ENCODE peak calls at places on chromosomes 7 and 10, in four cellular contexts. One of them, this sample, is unnamed.

GRCh38 chr10:80526742-80527141 is 11.0 kb upstream of the SH2D4B start:
- DNase-seq in fibroblast of pulmonary artery: no peak
- DNase-seq in dorsolateral prefrontal cortex: no peak
- DNase-seq in WERI-Rb-1: no peak
- DNase-seq in this sample: no peak

GRCh38 chr7:76048668-76048988 is 722 bp downstream of the MDH2 start:
- DNase-seq in WERI-Rb-1: peak; percentile 49
- DNase-seq in dorsolateral prefrontal cortex: no peak
- DNase-seq in fibroblast of pulmonary artery: no peak
- DNase-seq in this sample: no peak

GRCh38 chr10:74081192-74081803 is 69.3 kb downstream of the AP3M1 start:
- DNase-seq in WERI-Rb-1: peak; percentile 57
- DNase-seq in fibroblast of pulmonary artery: peak; percentile 75
- DNase-seq in dorsolateral prefrontal cortex: no peak
- DNase-seq in this sample: no peak

GRCh38 chr10:131901181-131901829 is 497 bp downstream of the PPP2R2D start:
- DNase-seq in WERI-Rb-1: no peak
- DNase-seq in fibroblast of pulmonary artery: peak; percentile 18
- DNase-seq in dorsolateral prefrontal cortex: peak; percentile 29
- DNase-seq in this sample: peak; percentile 77

GRCh38 chr7:130384371-130384801 is 4.1 kb downstream of the CPA1 start:
- DNase-seq in dorsolateral prefrontal cortex: no peak
- DNase-seq in fibroblast of pulmonary artery: no peak
- DNase-seq in WERI-Rb-1: no peak
- DNase-seq in this sample: no peak

GRCh38 chr10:12252882-12253546 is 57.0 kb downstream of the CDC123 start:
- DNase-seq in fibroblast of pulmonary artery: no peak
- DNase-seq in dorsolateral prefrontal cortex: no peak
- DNase-seq in WERI-Rb-1: peak; percentile 7
- DNase-seq in this sample: no peak

GRCh38 chr10:71486465-71487114 is 89.9 kb downstream of the CDH23 start:
- DNase-seq in dorsolateral prefrontal cortex: peak; percentile 49
- DNase-seq in WERI-Rb-1: peak; percentile 86
- DNase-seq in fibroblast of pulmonary artery: peak; percentile 47
- DNase-seq in this sample: no peak

GRCh38 chr7:134651991-134652390 is 5.3 kb downstream of the BPGM start:
- DNase-seq in dorsolateral prefrontal cortex: no peak
- DNase-seq in fibroblast of pulmonary artery: peak; percentile 28
- DNase-seq in WERI-Rb-1: no peak
- DNase-seq in this sample: no peak

GRCh38 chr7:75928600-75928939 is 13.6 kb downstream of the POR start:
- DNase-seq in WERI-Rb-1: no peak
- DNase-seq in dorsolateral prefrontal cortex: no peak
- DNase-seq in fibroblast of pulmonary artery: no peak
- DNase-seq in this sample: peak; percentile 31

GRCh38 chr10:120480848-120481247 is 23.8 kb downstream of the PLPP4 start:
- DNase-seq in WERI-Rb-1: peak; percentile 32
- DNase-seq in fibroblast of pulmonary artery: no peak
- DNase-seq in dorsolateral prefrontal cortex: no peak
- DNase-seq in this sample: no peak

GRCh38 chr10:49446031-49446430 is 50.1 kb upstream of the DRGX start:
- DNase-seq in fibroblast of pulmonary artery: peak; percentile 42
- DNase-seq in dorsolateral prefrontal cortex: no peak
- DNase-seq in WERI-Rb-1: no peak
- DNase-seq in this sample: no peak

GRCh38 chr10:79310911-79311573 is 36.2 kb upstream of the PPIF start:
- DNase-seq in fibroblast of pulmonary artery: no peak
- DNase-seq in dorsolateral prefrontal cortex: no peak
- DNase-seq in WERI-Rb-1: no peak
- DNase-seq in this sample: no peak

GRCh38 chr7:63072806-63073205 is 925.8 kb upstream of the ZNF722 start:
- DNase-seq in fibroblast of pulmonary artery: no peak
- DNase-seq in WERI-Rb-1: no peak
- DNase-seq in dorsolateral prefrontal cortex: no peak
- DNase-seq in this sample: no peak

GRCh38 chr10:67549390-67549789 is 146.6 kb downstream of the CTNNA3 start:
- DNase-seq in fibroblast of pulmonary artery: peak; percentile 35
- DNase-seq in dorsolateral prefrontal cortex: no peak
- DNase-seq in WERI-Rb-1: no peak
- DNase-seq in this sample: no peak

GRCh38 chr10:97708976-97709745 is 4.4 kb upstream of the MARVELD1 start:
- DNase-seq in dorsolateral prefrontal cortex: no peak
- DNase-seq in fibroblast of pulmonary artery: peak; percentile 87
- DNase-seq in WERI-Rb-1: peak; percentile 56
- DNase-seq in this sample: no peak

GRCh38 chr10:63250032-63250431 is 116.9 kb downstream of the NRBF2 start:
- DNase-seq in WERI-Rb-1: no peak
- DNase-seq in dorsolateral prefrontal cortex: no peak
- DNase-seq in fibroblast of pulmonary artery: no peak
- DNase-seq in this sample: no peak

GRCh38 chr7:144670251-144670650 is 165.6 kb downstream of the TPK1 start:
- DNase-seq in fibroblast of pulmonary artery: peak; percentile 38
- DNase-seq in dorsolateral prefrontal cortex: no peak
- DNase-seq in WERI-Rb-1: no peak
- DNase-seq in this sample: no peak

GRCh38 chr10:110914411-110914810 is 4.6 kb downstream of the BBIP1 start:
- DNase-seq in fibroblast of pulmonary artery: no peak
- DNase-seq in WERI-Rb-1: no peak
- DNase-seq in dorsolateral prefrontal cortex: no peak
- DNase-seq in this sample: no peak

GRCh38 chr10:98309366-98310355 is 41.7 kb upstream of the LOXL4 start:
- DNase-seq in WERI-Rb-1: peak; percentile 89
- DNase-seq in fibroblast of pulmonary artery: peak; percentile 83
- DNase-seq in dorsolateral prefrontal cortex: peak; percentile 58
- DNase-seq in this sample: peak; percentile 14

GRCh38 chr10:43045631-43046287 is 31.1 kb upstream of the RET start:
- DNase-seq in WERI-Rb-1: no peak
- DNase-seq in fibroblast of pulmonary artery: no peak
- DNase-seq in dorsolateral prefrontal cortex: peak; percentile 5
- DNase-seq in this sample: no peak

GRCh38 chr10:21285742-21286311 is 239.7 kb downstream of the SKIDA1 start:
- DNase-seq in dorsolateral prefrontal cortex: no peak
- DNase-seq in WERI-Rb-1: no peak
- DNase-seq in fibroblast of pulmonary artery: no peak
- DNase-seq in this sample: no peak

GRCh38 chr10:94225589-94225988 is 137.2 kb downstream of the NOC3L start:
- DNase-seq in WERI-Rb-1: peak; percentile 30
- DNase-seq in dorsolateral prefrontal cortex: no peak
- DNase-seq in fibroblast of pulmonary artery: no peak
- DNase-seq in this sample: no peak

GRCh38 chr10:13346912-13347234 is 1.2 kb downstream of the SEPHS1 start:
- DNase-seq in fibroblast of pulmonary artery: no peak
- DNase-seq in WERI-Rb-1: no peak
- DNase-seq in dorsolateral prefrontal cortex: no peak
- DNase-seq in this sample: no peak

GRCh38 chr7:130189281-130189782 is 15.9 kb downstream of the TMEM209 start:
- DNase-seq in fibroblast of pulmonary artery: peak; percentile 37
- DNase-seq in WERI-Rb-1: no peak
- DNase-seq in dorsolateral prefrontal cortex: no peak
- DNase-seq in this sample: no peak

GRCh38 chr7:45578467-45578866 is 4.3 kb downstream of the ADCY1 start:
- DNase-seq in dorsolateral prefrontal cortex: no peak
- DNase-seq in WERI-Rb-1: no peak
- DNase-seq in fibroblast of pulmonary artery: no peak
- DNase-seq in this sample: no peak

GRCh38 chr7:98286093-98286525 is 4.6 kb downstream of the BRI3 start:
- DNase-seq in dorsolateral prefrontal cortex: no peak
- DNase-seq in WERI-Rb-1: no peak
- DNase-seq in fibroblast of pulmonary artery: peak; percentile 52
- DNase-seq in this sample: no peak

GRCh38 chr7:100673942-100674431 is 447 bp downstream of the GNB2 start:
- DNase-seq in fibroblast of pulmonary artery: no peak
- DNase-seq in dorsolateral prefrontal cortex: no peak
- DNase-seq in WERI-Rb-1: no peak
- DNase-seq in this sample: peak; percentile 80

GRCh38 chr10:6586501-6586900 is 6.4 kb upstream of the PRKCQ start:
- DNase-seq in WERI-Rb-1: no peak
- DNase-seq in fibroblast of pulmonary artery: no peak
- DNase-seq in dorsolateral prefrontal cortex: no peak
- DNase-seq in this sample: no peak

DNA sequence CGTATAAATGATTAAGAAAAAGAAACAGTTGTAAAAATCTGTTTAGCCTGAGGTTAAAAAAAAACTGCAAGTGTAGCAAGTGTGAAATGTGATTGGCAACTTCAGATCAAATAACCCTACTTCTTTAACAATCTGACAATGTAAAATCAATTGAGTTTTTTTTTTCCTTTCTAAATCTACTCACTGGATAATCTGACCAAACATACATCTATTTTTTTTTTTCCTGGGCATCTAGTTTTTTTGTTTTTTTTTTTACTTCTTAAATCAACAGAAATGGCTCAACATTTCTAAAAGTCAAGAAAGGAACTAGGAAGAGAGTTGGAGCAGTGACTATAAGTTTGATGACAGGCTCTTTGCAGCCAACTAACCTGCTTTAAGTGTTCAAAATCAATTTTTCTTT is 1.4 kb downstream of the ARL3 start:
- DNase-seq in fibroblast of pulmonary artery: no peak
- DNase-seq in WERI-Rb-1: no peak
- DNase-seq in dorsolateral prefrontal cortex: no peak
- DNase-seq in this sample: no peak
- H3K4me3 ChIP-seq in fibroblast of pulmonary artery: peak overlapping the region; percentile 95
- H3K4me3 ChIP-seq in WERI-Rb-1: peak overlapping the region; percentile 97
- H3K4me3 ChIP-seq in dorsolateral prefrontal cortex: peak overlapping the region; percentile 73
- H3K4me3 ChIP-seq in this sample: peak overlapping the region; percentile 71

GRCh38 chr7:945147-945555 is 9.3 kb downstream of the ADAP1 start:
- DNase-seq in dorsolateral prefrontal cortex: no peak
- DNase-seq in WERI-Rb-1: no peak
- DNase-seq in fibroblast of pulmonary artery: no peak
- DNase-seq in this sample: no peak
- H3K4me3 ChIP-seq in dorsolateral prefrontal cortex: no peak overlapping the region
- H3K4me3 ChIP-seq in WERI-Rb-1: no peak overlapping the region
- H3K4me3 ChIP-seq in fibroblast of pulmonary artery: no peak overlapping the region
- H3K4me3 ChIP-seq in this sample: no peak overlapping the region

DNA sequence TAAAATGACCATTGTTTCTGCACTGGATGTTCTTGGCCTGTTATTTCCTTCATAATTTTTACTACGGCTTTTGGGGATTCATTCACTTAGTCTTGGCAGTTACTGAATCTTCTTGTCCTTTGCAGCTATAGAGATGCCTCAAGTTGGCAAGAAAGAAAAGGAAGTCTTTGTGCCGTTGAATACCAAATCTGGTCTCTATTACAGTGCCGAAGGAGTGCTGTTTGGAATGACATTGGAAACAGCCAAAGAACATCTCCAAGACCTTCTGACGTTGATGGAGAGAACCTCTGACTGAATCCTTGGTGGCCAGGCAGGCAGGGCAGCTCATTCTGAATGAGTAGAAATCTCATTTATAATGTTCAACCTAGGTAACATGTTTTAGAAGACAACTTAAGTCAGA is 54.3 kb upstream of the NRP1 start:
- DNase-seq in WERI-Rb-1: no peak
- DNase-seq in dorsolateral prefrontal cortex: no peak
- DNase-seq in fibroblast of pulmonary artery: no peak
- DNase-seq in this sample: no peak
- H3K4me3 ChIP-seq in WERI-Rb-1: no peak overlapping the region
- H3K4me3 ChIP-seq in dorsolateral prefrontal cortex: no peak overlapping the region
- H3K4me3 ChIP-seq in fibroblast of pulmonary artery: no peak overlapping the region
- H3K4me3 ChIP-seq in this sample: no peak overlapping the region

GRCh38 chr7:65004575-65004974 is 1.9 kb downstream of the ERV3-1 start:
- DNase-seq in WERI-Rb-1: no peak
- DNase-seq in dorsolateral prefrontal cortex: no peak
- DNase-seq in fibroblast of pulmonary artery: no peak
- DNase-seq in this sample: no peak
- H3K4me3 ChIP-seq in WERI-Rb-1: no peak overlapping the region
- H3K4me3 ChIP-seq in dorsolateral prefrontal cortex: no peak overlapping the region
- H3K4me3 ChIP-seq in fibroblast of pulmonary artery: no peak overlapping the region
- H3K4me3 ChIP-seq in this sample: no peak overlapping the region

DNA sequence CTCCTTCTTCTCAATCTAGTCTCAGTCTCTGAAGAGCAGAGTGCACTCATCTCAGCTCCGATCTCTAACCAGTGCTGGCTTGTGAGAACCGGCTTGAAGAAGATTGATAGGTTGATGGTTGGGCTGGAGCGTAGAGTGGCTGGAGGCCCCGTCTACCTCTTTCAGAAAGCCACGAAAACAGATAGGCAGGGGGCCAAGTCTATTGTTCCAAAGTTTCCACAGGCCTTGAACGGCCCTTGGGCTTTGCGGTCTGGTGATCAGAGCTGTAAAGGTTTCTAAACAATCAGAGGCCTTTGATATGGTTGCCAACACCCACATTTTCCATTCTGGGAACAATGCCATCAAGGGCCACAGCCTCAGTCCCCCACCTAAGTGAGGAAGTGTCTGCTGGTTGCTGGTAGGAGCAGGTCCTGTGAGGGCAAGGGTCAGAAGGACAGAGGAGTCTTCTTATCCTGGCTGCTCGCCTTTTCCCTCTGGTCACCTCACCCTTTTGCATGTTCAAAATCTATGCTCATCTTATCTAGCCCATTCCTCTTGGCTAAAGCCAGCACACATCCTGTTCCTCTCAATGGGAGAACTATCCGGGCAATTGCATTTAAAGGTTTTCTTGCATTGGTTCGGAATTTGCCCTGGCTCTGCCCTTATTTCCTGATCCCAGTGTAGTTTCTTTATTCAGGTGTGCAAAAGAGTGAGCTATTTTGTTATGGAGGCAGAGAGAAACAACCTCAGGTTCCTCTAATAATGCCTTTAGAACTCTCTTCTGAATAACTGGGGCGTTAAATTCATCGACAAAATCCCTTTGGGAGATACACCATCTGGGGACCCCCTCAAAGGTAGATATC is 70.3 kb upstream of the KMT2E start:
- DNase-seq in fibroblast of pulmonary artery: peak; percentile 94
- DNase-seq in dorsolateral prefrontal cortex: no peak
- DNase-seq in WERI-Rb-1: no peak
- DNase-seq in this sample: peak; percentile 69
- H3K4me3 ChIP-seq in fibroblast of pulmonary artery: no peak overlapping the region
- H3K4me3 ChIP-seq in dorsolateral prefrontal cortex: no peak overlapping the region
- H3K4me3 ChIP-seq in WERI-Rb-1: no peak overlapping the region
- H3K4me3 ChIP-seq in this sample: peak overlapping the region; percentile 31

GRCh38 chr7:5425507-5426225 is 2.0 kb upstream of the TNRC18 start:
- DNase-seq in fibroblast of pulmonary artery: peak; percentile 92
- DNase-seq in dorsolateral prefrontal cortex: peak; percentile 55
- DNase-seq in WERI-Rb-1: peak; percentile 76
- DNase-seq in this sample: no peak

GRCh38 chr7:5422324-5423271 is 1.0 kb downstream of the TNRC18 start:
- DNase-seq in dorsolateral prefrontal cortex: no peak
- DNase-seq in WERI-Rb-1: no peak
- DNase-seq in fibroblast of pulmonary artery: no peak
- DNase-seq in this sample: no peak

GRCh38 chr7:5424689-5425506 is 1.3 kb upstream of the TNRC18 start:
- DNase-seq in fibroblast of pulmonary artery: no peak
- DNase-seq in WERI-Rb-1: no peak
- DNase-seq in dorsolateral prefrontal cortex: no peak
- DNase-seq in this sample: no peak

GRCh38 chr7:5423272-5423843 is at the start of gene TNRC18:
- DNase-seq in dorsolateral prefrontal cortex: peak; percentile 38
- DNase-seq in fibroblast of pulmonary artery: no peak
- DNase-seq in WERI-Rb-1: no peak
- DNase-seq in this sample: no peak

GRCh38 chr7:5423844-5424688 is 432 bp upstream of the TNRC18 start:
- DNase-seq in fibroblast of pulmonary artery: peak; percentile 100
- DNase-seq in WERI-Rb-1: peak; percentile 96
- DNase-seq in dorsolateral prefrontal cortex: peak; percentile 87
- DNase-seq in this sample: no peak
- H3K4me3 ChIP-seq in fibroblast of pulmonary artery: peak overlapping the region; percentile 96
- H3K4me3 ChIP-seq in WERI-Rb-1: peak overlapping the region; percentile 86
- H3K4me3 ChIP-seq in dorsolateral prefrontal cortex: peak overlapping the region; percentile 94
- H3K4me3 ChIP-seq in this sample: peak overlapping the region; percentile 56

This sample was measured in GM06990.